ENCODE peak calls at places on chromosomes 1 and 21, in nine cellular contexts. One of them, this sample, is unnamed.

GRCh38 chr1:54474500-54475235 is 68.5 kb upstream of the SSBP3 start:
- DNase-seq in fibroblast of lung: no peak
- DNase-seq in bronchial epithelial cell: no peak
- DNase-seq in pancreas: no peak
- DNase-seq in thoracic aorta: no peak
- DNase-seq in GM23338: peak; percentile 80
- DNase-seq in breast epithelium: no peak
- DNase-seq in body of pancreas: no peak
- DNase-seq in left ventricle myocardium inferior: no peak
- DNase-seq in this sample: no peak

GRCh38 chr1:52122424-52122823 is 19.5 kb upstream of the ZFYVE9 start:
- DNase-seq in bronchial epithelial cell: no peak
- DNase-seq in fibroblast of lung: no peak
- DNase-seq in left ventricle myocardium inferior: no peak
- DNase-seq in thoracic aorta: no peak
- DNase-seq in body of pancreas: peak; percentile 61
- DNase-seq in breast epithelium: no peak
- DNase-seq in pancreas: peak; percentile 26
- DNase-seq in GM23338: no peak
- DNase-seq in this sample: no peak

GRCh38 chr1:77375990-77376389 is 94.2 kb downstream of the AK5 start:
- DNase-seq in fibroblast of lung: no peak
- DNase-seq in thoracic aorta: no peak
- DNase-seq in bronchial epithelial cell: no peak
- DNase-seq in left ventricle myocardium inferior: no peak
- DNase-seq in breast epithelium: no peak
- DNase-seq in GM23338: no peak
- DNase-seq in body of pancreas: no peak
- DNase-seq in pancreas: no peak
- DNase-seq in this sample: no peak

GRCh38 chr1:25700124-25700523 is 83.5 kb downstream of the MAN1C1 start:
- DNase-seq in fibroblast of lung: peak; percentile 78
- DNase-seq in left ventricle myocardium inferior: peak; percentile 81
- DNase-seq in pancreas: no peak
- DNase-seq in breast epithelium: no peak
- DNase-seq in thoracic aorta: no peak
- DNase-seq in bronchial epithelial cell: no peak
- DNase-seq in GM23338: no peak
- DNase-seq in body of pancreas: peak; percentile 23
- DNase-seq in this sample: no peak

GRCh38 chr21:28308516-28308915 is 684.2 kb downstream of the LTN1 start:
- DNase-seq in left ventricle myocardium inferior: no peak
- DNase-seq in GM23338: no peak
- DNase-seq in pancreas: no peak
- DNase-seq in body of pancreas: no peak
- DNase-seq in fibroblast of lung: no peak
- DNase-seq in bronchial epithelial cell: peak; percentile 68
- DNase-seq in thoracic aorta: no peak
- DNase-seq in breast epithelium: no peak
- DNase-seq in this sample: peak; percentile 28

GRCh38 chr1:3662080-3662671 is 9.9 kb downstream of the TP73 start:
- DNase-seq in breast epithelium: peak; percentile 39
- DNase-seq in bronchial epithelial cell: no peak
- DNase-seq in body of pancreas: no peak
- DNase-seq in thoracic aorta: no peak
- DNase-seq in left ventricle myocardium inferior: no peak
- DNase-seq in GM23338: no peak
- DNase-seq in pancreas: no peak
- DNase-seq in fibroblast of lung: no peak
- DNase-seq in this sample: no peak

GRCh38 chr1:208203848-208204609 is 40.2 kb downstream of the PLXNA2 start:
- DNase-seq in left ventricle myocardium inferior: no peak
- DNase-seq in body of pancreas: no peak
- DNase-seq in bronchial epithelial cell: no peak
- DNase-seq in GM23338: no peak
- DNase-seq in pancreas: no peak
- DNase-seq in fibroblast of lung: peak; percentile 36
- DNase-seq in breast epithelium: no peak
- DNase-seq in thoracic aorta: no peak
- DNase-seq in this sample: no peak

GRCh38 chr1:118204648-118205047 is 19.6 kb upstream of the SPAG17 start:
- DNase-seq in body of pancreas: no peak
- DNase-seq in bronchial epithelial cell: peak; percentile 47
- DNase-seq in thoracic aorta: no peak
- DNase-seq in breast epithelium: no peak
- DNase-seq in GM23338: no peak
- DNase-seq in pancreas: no peak
- DNase-seq in left ventricle myocardium inferior: no peak
- DNase-seq in fibroblast of lung: no peak
- DNase-seq in this sample: no peak

GRCh38 chr1:55555971-55556370 is 340.8 kb upstream of the USP24 start:
- DNase-seq in fibroblast of lung: no peak
- DNase-seq in GM23338: no peak
- DNase-seq in pancreas: no peak
- DNase-seq in bronchial epithelial cell: no peak
- DNase-seq in body of pancreas: no peak
- DNase-seq in thoracic aorta: no peak
- DNase-seq in left ventricle myocardium inferior: no peak
- DNase-seq in breast epithelium: no peak
- DNase-seq in this sample: no peak

GRCh38 chr1:76562292-76562691 is 305.0 kb upstream of the ST6GALNAC5 start:
- DNase-seq in left ventricle myocardium inferior: no peak
- DNase-seq in GM23338: no peak
- DNase-seq in thoracic aorta: no peak
- DNase-seq in pancreas: no peak
- DNase-seq in body of pancreas: no peak
- DNase-seq in fibroblast of lung: no peak
- DNase-seq in bronchial epithelial cell: no peak
- DNase-seq in breast epithelium: no peak
- DNase-seq in this sample: no peak

GRCh38 chr1:229254910-229255541 is 15.9 kb upstream of the RAB4A start:
- DNase-seq in body of pancreas: no peak
- DNase-seq in pancreas: no peak
- DNase-seq in thoracic aorta: no peak
- DNase-seq in bronchial epithelial cell: peak; percentile 40
- DNase-seq in left ventricle myocardium inferior: no peak
- DNase-seq in breast epithelium: no peak
- DNase-seq in GM23338: peak; percentile 65
- DNase-seq in fibroblast of lung: peak; percentile 41
- DNase-seq in this sample: no peak

GRCh38 chr1:114587203-114587991 is 6.0 kb upstream of the BCAS2 start:
- DNase-seq in body of pancreas: no peak
- DNase-seq in GM23338: no peak
- DNase-seq in left ventricle myocardium inferior: no peak
- DNase-seq in pancreas: no peak
- DNase-seq in bronchial epithelial cell: no peak
- DNase-seq in thoracic aorta: no peak
- DNase-seq in fibroblast of lung: no peak
- DNase-seq in breast epithelium: no peak
- DNase-seq in this sample: no peak

GRCh38 chr1:33338495-33339211 is 17.8 kb upstream of the A3GALT2 start:
- DNase-seq in body of pancreas: peak; percentile 87
- DNase-seq in breast epithelium: no peak
- DNase-seq in fibroblast of lung: peak; percentile 96
- DNase-seq in left ventricle myocardium inferior: peak; percentile 57
- DNase-seq in thoracic aorta: no peak
- DNase-seq in bronchial epithelial cell: peak; percentile 60
- DNase-seq in pancreas: peak; percentile 65
- DNase-seq in GM23338: peak; percentile 63
- DNase-seq in this sample: no peak

GRCh38 chr1:192951961-192952460 is 107.1 kb downstream of the UCHL5 start:
- DNase-seq in left ventricle myocardium inferior: no peak
- DNase-seq in GM23338: no peak
- DNase-seq in fibroblast of lung: peak; percentile 89
- DNase-seq in thoracic aorta: no peak
- DNase-seq in breast epithelium: no peak
- DNase-seq in bronchial epithelial cell: peak; percentile 93
- DNase-seq in body of pancreas: no peak
- DNase-seq in pancreas: no peak
- DNase-seq in this sample: peak; percentile 79

GRCh38 chr1:21003281-21003680 is 173.4 kb downstream of the EIF4G3 start:
- DNase-seq in left ventricle myocardium inferior: no peak
- DNase-seq in fibroblast of lung: no peak
- DNase-seq in body of pancreas: no peak
- DNase-seq in pancreas: no peak
- DNase-seq in thoracic aorta: no peak
- DNase-seq in breast epithelium: no peak
- DNase-seq in bronchial epithelial cell: no peak
- DNase-seq in GM23338: no peak
- DNase-seq in this sample: no peak

GRCh38 chr1:196425513-196425912 is 182.7 kb downstream of the KCNT2 start:
- DNase-seq in breast epithelium: no peak
- DNase-seq in GM23338: no peak
- DNase-seq in thoracic aorta: no peak
- DNase-seq in pancreas: no peak
- DNase-seq in fibroblast of lung: no peak
- DNase-seq in left ventricle myocardium inferior: no peak
- DNase-seq in body of pancreas: no peak
- DNase-seq in bronchial epithelial cell: no peak
- DNase-seq in this sample: no peak
- TF ChIP-seq CTCF in breast epithelium: no peak
- TF ChIP-seq CTCF in GM23338: no peak
- TF ChIP-seq CTCF in thoracic aorta: no peak
- TF ChIP-seq CTCF in pancreas: no peak
- TF ChIP-seq CTCF in fibroblast of lung: peak; percentile 13
- TF ChIP-seq CTCF in left ventricle myocardium inferior: no peak
- TF ChIP-seq CTCF in body of pancreas: no peak
- TF ChIP-seq CTCF in bronchial epithelial cell: no peak
- TF ChIP-seq CTCF in this sample: no peak

DNA sequence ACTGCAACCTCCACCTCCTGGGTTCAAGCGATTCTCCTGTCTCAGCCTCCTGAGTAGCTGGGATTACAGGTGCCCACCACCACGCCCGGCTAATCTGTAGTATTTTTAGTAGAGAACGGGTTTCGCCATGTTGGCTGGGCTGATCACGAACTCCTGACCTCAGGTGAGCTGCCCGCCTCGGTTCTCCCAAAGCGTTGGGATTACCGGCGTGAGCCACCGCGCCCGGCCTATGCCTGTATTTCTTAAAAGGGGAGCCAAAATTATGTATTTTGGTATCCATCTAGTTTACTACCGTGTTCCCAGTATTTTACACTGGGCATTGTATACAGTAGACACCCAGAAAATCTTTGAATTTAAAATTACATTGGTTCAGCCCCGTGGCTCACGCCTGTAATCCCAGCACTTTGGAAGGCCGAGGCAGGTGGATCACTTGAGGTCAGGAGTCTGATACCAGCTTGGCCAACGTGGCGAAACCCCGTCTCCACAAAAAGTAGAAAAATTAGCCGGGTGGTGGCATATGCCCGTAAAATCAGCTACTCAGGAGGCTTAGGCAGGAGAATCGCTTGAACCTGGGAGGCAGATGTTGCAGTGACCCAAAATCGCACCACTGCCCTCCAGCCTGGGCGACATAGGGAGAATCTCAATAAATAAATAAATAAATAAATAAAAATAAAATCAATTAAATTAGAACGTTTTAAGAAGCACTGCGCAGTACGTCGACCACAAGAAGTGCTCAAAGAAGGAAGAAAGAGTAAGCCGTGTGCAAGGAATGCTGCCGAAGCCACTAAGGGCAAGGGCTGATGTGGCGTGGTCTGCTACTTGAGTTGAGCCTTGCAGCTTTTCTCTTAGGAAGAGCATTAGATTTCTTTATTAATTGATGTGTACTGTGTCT is 1.5 kb upstream of the THRAP3 start:
- DNase-seq in fibroblast of lung: no peak
- DNase-seq in left ventricle myocardium inferior: no peak
- DNase-seq in bronchial epithelial cell: no peak
- DNase-seq in GM23338: peak; percentile 32
- DNase-seq in breast epithelium: no peak
- DNase-seq in thoracic aorta: no peak
- DNase-seq in pancreas: no peak
- DNase-seq in body of pancreas: no peak
- DNase-seq in this sample: no peak
- H3K4me3 ChIP-seq in fibroblast of lung: peak overlapping the region; percentile 64
- H3K4me3 ChIP-seq in left ventricle myocardium inferior: peak overlapping the region; percentile 79
- H3K4me3 ChIP-seq in bronchial epithelial cell: peak overlapping the region; percentile 44
- H3K4me3 ChIP-seq in GM23338: peak overlapping the region; percentile 58
- H3K4me3 ChIP-seq in breast epithelium: peak overlapping the region; percentile 73
- H3K4me3 ChIP-seq in thoracic aorta: peak overlapping the region; percentile 80
- H3K4me3 ChIP-seq in pancreas: no peak overlapping the region
- H3K4me3 ChIP-seq in body of pancreas: no peak overlapping the region
- H3K4me3 ChIP-seq in this sample: peak overlapping the region; percentile 69

DNA sequence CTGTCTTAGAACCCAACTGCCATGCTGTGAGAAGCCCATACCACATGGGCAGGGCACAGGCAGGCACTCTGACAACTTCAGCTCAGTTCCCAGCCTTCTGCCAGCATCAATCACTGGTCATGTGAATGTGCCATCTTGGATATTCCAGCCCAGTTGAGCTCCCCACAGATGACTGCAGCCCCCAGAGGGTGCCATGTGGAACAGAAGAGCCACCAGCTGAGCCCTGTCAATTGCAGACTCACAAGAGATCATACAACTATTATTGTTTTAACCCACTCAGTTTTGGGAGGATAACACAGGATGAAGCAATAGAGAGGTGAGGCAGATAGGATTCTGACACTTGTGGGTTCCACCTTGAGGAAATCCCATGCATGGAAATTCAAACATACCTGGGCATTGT is 78.4 kb upstream of the ZBTB40 start:
- DNase-seq in left ventricle myocardium inferior: no peak
- DNase-seq in GM23338: no peak
- DNase-seq in body of pancreas: no peak
- DNase-seq in fibroblast of lung: no peak
- DNase-seq in breast epithelium: no peak
- DNase-seq in pancreas: no peak
- DNase-seq in bronchial epithelial cell: no peak
- DNase-seq in thoracic aorta: no peak
- DNase-seq in this sample: no peak
- H3K27me3 ChIP-seq in left ventricle myocardium inferior: peaks cover 71% of the 10 kb centered on the region
- H3K27me3 ChIP-seq in GM23338: no peaks in the 10 kb centered on the region
- H3K27me3 ChIP-seq in body of pancreas: no peaks in the 10 kb centered on the region
- H3K27me3 ChIP-seq in fibroblast of lung: peaks cover 5% of the 10 kb centered on the region
- H3K27me3 ChIP-seq in breast epithelium: peaks cover 3% of the 10 kb centered on the region
- H3K27me3 ChIP-seq in pancreas: no peaks in the 10 kb centered on the region
- H3K27me3 ChIP-seq in bronchial epithelial cell: peaks cover 2% of the 10 kb centered on the region
- H3K27me3 ChIP-seq in thoracic aorta: no peaks in the 10 kb centered on the region
- H3K27me3 ChIP-seq in this sample: peaks cover 8% of the 10 kb centered on the region

DNA sequence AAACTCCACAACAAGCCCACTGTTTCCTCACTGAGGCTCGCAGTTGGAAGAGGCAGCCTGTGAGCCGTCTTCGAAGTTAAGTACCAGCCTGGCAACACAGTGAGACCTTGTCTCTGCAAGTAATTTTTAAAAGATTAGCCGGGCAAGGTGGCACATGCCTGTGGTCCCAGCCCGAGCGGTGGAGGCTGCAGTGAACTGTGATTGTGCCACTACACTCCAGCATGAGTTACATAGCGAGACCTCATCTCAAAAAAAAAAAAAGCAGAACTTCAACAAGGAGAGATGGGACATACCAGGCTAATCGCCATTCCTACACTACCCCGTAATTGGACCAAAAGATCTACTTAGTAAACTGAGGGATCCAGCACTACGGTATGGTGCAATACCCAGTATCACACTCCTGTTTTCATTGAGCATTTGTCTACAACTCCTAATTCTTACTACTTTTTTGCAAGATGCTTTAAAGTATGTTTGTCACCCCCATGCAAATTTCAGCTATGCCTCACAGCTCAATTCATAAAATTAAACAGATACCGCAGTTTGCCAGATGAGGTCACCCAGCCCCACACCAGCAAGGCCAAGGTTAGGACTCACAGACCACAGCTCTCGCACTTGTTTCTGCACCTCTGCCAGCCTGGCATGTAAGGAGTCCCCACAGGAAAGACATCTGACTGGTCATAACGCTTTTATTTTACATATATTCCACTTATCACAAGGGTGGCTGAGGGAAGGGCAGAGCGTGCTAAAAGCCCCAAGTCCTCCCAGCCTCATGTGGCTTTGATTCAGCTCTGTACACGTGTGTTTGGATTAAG is 21.0 kb downstream of the SDE2 start:
- DNase-seq in bronchial epithelial cell: no peak
- DNase-seq in GM23338: no peak
- DNase-seq in fibroblast of lung: no peak
- DNase-seq in breast epithelium: no peak
- DNase-seq in pancreas: peak; percentile 53
- DNase-seq in body of pancreas: peak; percentile 64
- DNase-seq in left ventricle myocardium inferior: no peak
- DNase-seq in thoracic aorta: no peak
- DNase-seq in this sample: no peak
- TF ChIP-seq CTCF in bronchial epithelial cell: no peak
- TF ChIP-seq CTCF in GM23338: peak; percentile 22
- TF ChIP-seq CTCF in fibroblast of lung: no peak
- TF ChIP-seq CTCF in breast epithelium: no peak
- TF ChIP-seq CTCF in pancreas: no peak
- TF ChIP-seq CTCF in body of pancreas: no peak
- TF ChIP-seq CTCF in left ventricle myocardium inferior: no peak
- TF ChIP-seq CTCF in thoracic aorta: no peak
- TF ChIP-seq CTCF in this sample: no peak